ENCODE peak calls at places on chromosomes 3 and 15, in five cellular contexts. V is K562, N is right lobe of liver, C is GM12878, L is HepG2. K is an unnamed sample.

GRCh38 chr15:29571728-29572454 is 250.4 kb downstream of the TJP1 start:
- ATAC-seq in V (no peak), L (no peak), C (no peak), N (peak; percentile 25), K (no peak)

GRCh38 chr3:38616111-38616510 is 33.4 kb downstream of the SCN5A start:
- ATAC-seq in N (no peak), L (no peak), V (no peak), C (no peak), K (no peak)

GRCh38 chr3:194714564-194714963 is 28.9 kb downstream of the FAM43A start:
- ATAC-seq in C (no peak), L (no peak), N (no peak), V (peak; percentile 31), K (no peak)

GRCh38 chr3:129234441-129234840 is 15.0 kb upstream of the COPG1 start:
- ATAC-seq in V (no peak), C (no peak), N (no peak), L (no peak), K (no peak)

GRCh38 chr15:68570974-68571373 is 7.8 kb upstream of the CORO2B start:
- ATAC-seq in L (no peak), N (no peak), C (no peak), V (no peak), K (no peak)

GRCh38 chr3:157624801-157625200 is 121.6 kb upstream of the VEPH1 start:
- ATAC-seq in C (no peak), L (no peak), V (no peak), N (no peak), K (no peak)

GRCh38 chr15:73378089-73378488 is 9.3 kb upstream of the HCN4 start:
- ATAC-seq in V (no peak), L (no peak), N (no peak), C (no peak), K (no peak)

GRCh38 chr15:78959360-78959759 is 14.5 kb upstream of the CTSH start:
- ATAC-seq in L (no peak), N (no peak), V (no peak), C (no peak), K (no peak)

GRCh38 chr3:138889792-138890191 is 55.1 kb upstream of the PIK3CB start:
- ATAC-seq in L (no peak), N (no peak), C (no peak), V (peak; percentile 42), K (no peak)

GRCh38 chr15:60799885-60800728 is 321.2 kb upstream of the ICE2 start:
- ATAC-seq in L (peak; percentile 82), C (no peak), V (no peak), N (peak; percentile 79), K (no peak)

GRCh38 chr3:195882002-195882441 is 26.3 kb downstream of the TNK2 start:
- ATAC-seq in L (no peak), N (no peak), V (no peak), C (no peak), K (no peak)

GRCh38 chr15:71142780-71143179 is 27.5 kb downstream of the THSD4 start:
- ATAC-seq in N (no peak), V (no peak), L (no peak), C (no peak), K (no peak)

GRCh38 chr15:85316244-85316934 is 64.0 kb upstream of the AKAP13 start:
- ATAC-seq in C (no peak), L (peak; percentile 54), V (no peak), N (no peak), K (no peak)

DNA sequence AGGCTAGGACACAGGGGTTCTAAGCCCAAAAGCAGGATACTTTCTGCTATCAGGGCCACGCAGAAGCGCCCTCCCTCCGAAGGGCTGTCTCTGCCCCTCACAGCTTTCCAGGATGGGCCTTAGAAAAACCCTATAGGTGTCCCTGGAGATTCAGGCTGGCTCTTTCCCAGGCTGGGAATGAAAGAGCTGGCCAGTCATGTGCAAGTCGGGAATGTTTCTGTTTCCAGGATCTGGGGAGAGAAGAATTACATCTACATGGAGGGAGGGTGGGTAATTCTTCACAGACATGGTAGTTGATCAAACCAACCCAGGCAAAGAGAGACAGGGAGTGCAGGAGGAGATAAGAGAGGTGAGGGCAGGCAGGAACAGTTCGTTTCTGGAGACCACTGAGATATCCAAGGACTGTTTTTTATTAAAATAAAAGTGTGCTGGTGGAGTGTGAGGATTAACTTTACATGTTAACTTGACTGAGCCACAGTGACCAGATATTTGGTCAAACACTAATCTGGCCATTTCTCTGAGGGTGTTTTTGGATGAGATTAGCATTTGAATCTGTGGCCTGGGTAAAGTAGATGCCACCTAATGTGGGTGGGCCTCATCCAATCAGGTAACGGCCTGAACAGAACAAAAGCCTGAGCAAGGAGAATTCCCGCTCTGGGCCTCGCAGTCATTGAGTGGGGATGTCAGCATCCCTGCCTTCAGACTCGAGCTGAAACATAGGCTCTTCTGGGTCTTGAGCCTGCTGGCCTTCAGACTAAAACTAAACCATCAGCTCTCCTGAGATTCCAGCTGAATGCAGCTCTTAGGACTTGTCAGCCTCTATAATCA is 15.3 kb downstream of the NUP210 start:
- ATAC-seq in C (no peak), V (peak; percentile 63), N (no peak), L (no peak), K (no peak)
- TF ChIP-seq POLR2A in C (no peak), V (no peak), N (no peak), L (no peak), K (no peak)

DNA sequence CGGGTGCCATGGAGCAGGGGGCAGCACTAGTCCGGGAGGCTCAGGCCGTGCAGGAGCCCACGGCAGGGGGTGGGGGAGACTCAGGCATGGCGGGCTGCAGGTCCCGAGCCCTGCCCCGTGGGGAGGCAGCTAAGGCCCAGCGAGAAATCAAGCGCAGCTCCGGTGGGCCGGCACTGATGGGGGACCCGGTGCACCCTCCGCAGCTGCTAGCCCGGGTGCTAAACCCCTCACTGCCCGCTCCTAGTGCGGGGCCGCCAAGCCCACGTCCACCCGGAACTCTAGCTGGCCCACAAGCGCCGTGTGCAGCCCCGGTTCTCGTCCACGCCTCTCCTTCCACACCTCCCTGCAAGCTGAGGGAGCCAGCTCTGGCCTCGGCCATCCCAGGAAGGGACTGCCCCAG is 49.6 kb upstream of the SOX14 start:
- ATAC-seq in V (no peak), C (no peak), N (no peak), L (no peak), K (no peak)
- TF ChIP-seq POLR2A in V (no peak), C (no peak), N (no peak), L (no peak), K (no peak)

GRCh38 chr3:52896613-52897012 is 735 bp downstream of the STIMATE start:
- ATAC-seq in C (no peak), L (no peak), N (no peak), V (no peak), K (no peak)

GRCh38 chr3:52893723-52894122 is 3.6 kb downstream of the STIMATE start:
- ATAC-seq in C (peak; percentile 2), L (peak; percentile 86), N (peak; percentile 79), V (no peak), K (no peak)

GRCh38 chr3:52894756-52895155 is 2.6 kb downstream of the STIMATE start:
- ATAC-seq in L (no peak), V (no peak), C (no peak), N (no peak), K (no peak)

GRCh38 chr3:52895416-52895815 is 1.9 kb downstream of the STIMATE start:
- ATAC-seq in C (peak; percentile 1), V (no peak), L (no peak), N (no peak), K (no peak)

GRCh38 chr3:52897130-52898109 is at the start of gene STIMATE:
- ATAC-seq in C (peak; percentile 93), L (peak; percentile 94), N (peak; percentile 90), V (peak; percentile 99), K (peak; percentile 98)
- TF ChIP-seq POLR2A in C (peak; percentile 64), L (no peak), N (peak; percentile 73), V (no peak), K (peak; percentile 33)

GRCh38 chr15:40565333-40566238 is 744 bp upstream of the CCDC32 start:
- ATAC-seq in C (no peak), L (no peak), V (no peak), N (no peak), K (no peak)

GRCh38 chr15:40562691-40563090 is 2.2 kb downstream of the CCDC32 start:
- ATAC-seq in C (no peak), N (no peak), L (no peak), V (no peak), K (no peak)

GRCh38 chr15:40567111-40567510 is 2.0 kb upstream of the RPUSD2 start:
- ATAC-seq in L (peak; percentile 49), N (no peak), V (peak; percentile 58), C (no peak), K (no peak)

GRCh38 chr15:40569139-40569953 is at the start of gene RPUSD2:
- ATAC-seq in C (peak; percentile 78), L (peak; percentile 70), N (peak; percentile 82), V (peak; percentile 77), K (peak; percentile 84)

DNA sequence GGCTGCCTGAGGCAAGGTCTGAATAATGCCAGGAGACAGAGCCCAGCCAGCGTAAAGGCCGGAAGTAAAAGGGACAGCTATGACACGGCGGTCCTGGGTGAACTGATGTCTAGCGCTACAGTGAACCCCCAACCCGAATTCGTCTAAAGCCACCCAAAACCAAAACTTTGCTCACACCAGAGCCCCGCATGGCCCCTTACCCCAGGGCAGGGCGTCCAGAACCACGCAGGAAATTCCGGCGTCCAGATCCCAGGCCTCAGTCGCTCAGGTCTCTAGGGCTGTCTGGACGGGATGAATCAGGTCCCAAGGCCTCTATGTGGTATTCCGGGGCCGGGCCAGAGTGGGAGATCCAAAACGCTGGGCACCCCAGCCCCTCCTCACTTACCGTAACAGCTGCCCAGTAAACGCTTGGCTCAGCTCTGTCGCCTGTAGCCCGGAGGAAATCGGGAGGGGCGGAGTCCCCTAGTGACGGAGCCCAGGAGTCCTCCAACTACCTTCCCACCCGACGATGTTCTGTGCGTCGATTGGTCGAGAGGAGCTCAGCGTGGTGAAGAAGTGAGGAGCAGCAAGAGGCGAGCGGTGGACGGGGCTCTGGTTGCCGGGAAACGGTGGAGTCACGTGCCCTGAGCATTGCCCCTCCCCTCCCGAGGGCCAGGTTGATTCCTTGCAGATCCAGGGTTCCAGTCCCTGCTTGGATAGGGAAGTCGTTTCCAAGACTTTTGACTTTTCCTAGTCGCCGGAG is at the start of gene CCDC32:
- ATAC-seq in N (peak; percentile 96), L (peak; percentile 96), C (peak; percentile 96), V (peak; percentile 95), K (peak; percentile 98)
- TF ChIP-seq POLR2A in N (peak; percentile 87), L (peak; percentile 77), C (peak; percentile 90), V (peak; percentile 89), K (peak; percentile 73)

GRCh38 chr15:75943246-75943645 is 39.6 kb downstream of the FBXO22 start:
- ATAC-seq in L (peak; percentile 22), V (no peak), C (no peak), N (no peak), K (no peak)
- TF ChIP-seq POLR2A in L (no peak), V (no peak), C (no peak), N (no peak), K (no peak)

DNA sequence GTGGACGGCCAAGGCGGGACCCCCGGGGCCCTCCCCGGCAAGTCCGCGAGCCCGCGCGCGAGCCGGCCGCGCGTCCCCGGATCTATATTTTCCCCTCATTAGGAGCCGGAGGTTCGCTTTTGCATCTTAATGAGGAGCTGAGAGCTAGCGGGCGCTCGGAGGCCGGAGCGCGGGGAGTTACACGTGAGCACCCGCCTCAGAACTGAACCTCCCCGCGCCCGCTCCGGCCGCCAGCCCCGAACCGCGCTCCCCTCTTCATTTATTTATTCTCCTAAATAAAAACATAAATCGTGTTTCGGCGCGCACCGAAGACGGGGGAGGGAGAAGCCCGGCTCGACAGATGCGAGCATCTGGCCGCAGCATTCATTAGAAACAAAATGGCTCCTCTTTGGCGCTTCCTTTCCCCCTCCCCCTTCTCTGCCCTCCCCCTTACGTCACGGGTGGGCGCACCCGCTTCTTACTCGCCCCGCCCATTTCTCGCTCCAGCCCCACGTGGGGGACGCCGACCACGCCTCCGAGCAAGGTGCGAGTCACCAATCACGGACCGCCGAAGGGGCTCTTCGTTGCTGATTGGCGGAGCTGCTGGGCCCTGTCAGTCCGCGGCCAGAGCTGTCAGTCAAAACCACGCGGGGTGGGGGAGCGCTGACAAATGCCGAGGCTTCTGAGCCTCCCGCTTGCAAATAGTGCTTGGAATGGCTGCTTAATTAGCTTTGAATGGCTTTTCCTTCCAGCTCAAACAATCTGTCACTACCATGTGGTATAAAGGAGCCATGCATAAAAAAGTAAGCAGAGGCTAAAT is 1.6 kb upstream of the TLE3 start:
- ATAC-seq in L (peak; percentile 57), V (peak; percentile 64), N (peak; percentile 74), C (peak; percentile 59), K (peak; percentile 86)
- TF ChIP-seq POLR2A in L (peak; percentile 92), V (peak; percentile 96), N (peak; percentile 93), C (peak; percentile 82), K (peak; percentile 95)